ENCODE peak calls at places on chromosomes 1 and 21, in nine cellular contexts. One of them, this sample, is unnamed.

GRCh38 chr21:46226146-46226545 is 2.4 kb downstream of the LSS start:
- DNase-seq in stomach: no peak
- DNase-seq in HCT116: no peak
- DNase-seq in prostate gland: no peak
- DNase-seq in transverse colon: no peak
- DNase-seq in HepG2: no peak
- DNase-seq in breast epithelium: no peak
- DNase-seq in H1: no peak
- DNase-seq in endothelial cell of umbilical vein: no peak
- DNase-seq in this sample: peak

GRCh38 chr1:29757866-29758763 is 521.8 kb downstream of the PTPRU start:
- DNase-seq in HepG2: no peak
- DNase-seq in breast epithelium: peak
- DNase-seq in H1: no peak
- DNase-seq in stomach: no peak
- DNase-seq in HCT116: no peak
- DNase-seq in transverse colon: no peak
- DNase-seq in endothelial cell of umbilical vein: no peak
- DNase-seq in prostate gland: no peak
- DNase-seq in this sample: no peak

GRCh38 chr1:193156826-193157142 is 29.6 kb downstream of the B3GALT2 start:
- DNase-seq in H1: no peak
- DNase-seq in stomach: no peak
- DNase-seq in prostate gland: no peak
- DNase-seq in endothelial cell of umbilical vein: no peak
- DNase-seq in breast epithelium: no peak
- DNase-seq in transverse colon: no peak
- DNase-seq in HepG2: no peak
- DNase-seq in HCT116: no peak
- DNase-seq in this sample: no peak

GRCh38 chr21:44865561-44866280 is 7.8 kb downstream of the PTTG1IP start:
- DNase-seq in endothelial cell of umbilical vein: no peak
- DNase-seq in transverse colon: no peak
- DNase-seq in HCT116: no peak
- DNase-seq in prostate gland: no peak
- DNase-seq in H1: no peak
- DNase-seq in HepG2: no peak
- DNase-seq in stomach: peak
- DNase-seq in breast epithelium: no peak
- DNase-seq in this sample: peak

GRCh38 chr1:201715801-201716741 is 112.9 kb upstream of the IPO9 start:
- DNase-seq in prostate gland: no peak
- DNase-seq in breast epithelium: no peak
- DNase-seq in stomach: no peak
- DNase-seq in HCT116: no peak
- DNase-seq in HepG2: no peak
- DNase-seq in transverse colon: no peak
- DNase-seq in H1: no peak
- DNase-seq in endothelial cell of umbilical vein: no peak
- DNase-seq in this sample: peak

GRCh38 chr1:23559985-23560755 is 869 bp upstream of the ID3 start:
- DNase-seq in prostate gland: no peak
- DNase-seq in HCT116: no peak
- DNase-seq in endothelial cell of umbilical vein: peak
- DNase-seq in transverse colon: no peak
- DNase-seq in stomach: no peak
- DNase-seq in HepG2: no peak
- DNase-seq in breast epithelium: no peak
- DNase-seq in H1: no peak
- DNase-seq in this sample: no peak

GRCh38 chr1:202471246-202471645 is 122.7 kb downstream of the PPP1R12B start:
- DNase-seq in HepG2: no peak
- DNase-seq in stomach: no peak
- DNase-seq in endothelial cell of umbilical vein: no peak
- DNase-seq in transverse colon: no peak
- DNase-seq in H1: no peak
- DNase-seq in HCT116: no peak
- DNase-seq in breast epithelium: no peak
- DNase-seq in prostate gland: no peak
- DNase-seq in this sample: no peak

GRCh38 chr21:34886554-34887385 is 162.3 kb downstream of the RUNX1 start:
- DNase-seq in stomach: no peak
- DNase-seq in HCT116: no peak
- DNase-seq in H1: no peak
- DNase-seq in breast epithelium: no peak
- DNase-seq in prostate gland: no peak
- DNase-seq in endothelial cell of umbilical vein: peak
- DNase-seq in transverse colon: peak
- DNase-seq in HepG2: no peak
- DNase-seq in this sample: peak

GRCh38 chr1:245742891-245743290 is 588.1 kb downstream of the KIF26B start:
- DNase-seq in endothelial cell of umbilical vein: no peak
- DNase-seq in transverse colon: no peak
- DNase-seq in HCT116: no peak
- DNase-seq in HepG2: no peak
- DNase-seq in H1: no peak
- DNase-seq in breast epithelium: no peak
- DNase-seq in prostate gland: no peak
- DNase-seq in stomach: no peak
- DNase-seq in this sample: no peak

DNA sequence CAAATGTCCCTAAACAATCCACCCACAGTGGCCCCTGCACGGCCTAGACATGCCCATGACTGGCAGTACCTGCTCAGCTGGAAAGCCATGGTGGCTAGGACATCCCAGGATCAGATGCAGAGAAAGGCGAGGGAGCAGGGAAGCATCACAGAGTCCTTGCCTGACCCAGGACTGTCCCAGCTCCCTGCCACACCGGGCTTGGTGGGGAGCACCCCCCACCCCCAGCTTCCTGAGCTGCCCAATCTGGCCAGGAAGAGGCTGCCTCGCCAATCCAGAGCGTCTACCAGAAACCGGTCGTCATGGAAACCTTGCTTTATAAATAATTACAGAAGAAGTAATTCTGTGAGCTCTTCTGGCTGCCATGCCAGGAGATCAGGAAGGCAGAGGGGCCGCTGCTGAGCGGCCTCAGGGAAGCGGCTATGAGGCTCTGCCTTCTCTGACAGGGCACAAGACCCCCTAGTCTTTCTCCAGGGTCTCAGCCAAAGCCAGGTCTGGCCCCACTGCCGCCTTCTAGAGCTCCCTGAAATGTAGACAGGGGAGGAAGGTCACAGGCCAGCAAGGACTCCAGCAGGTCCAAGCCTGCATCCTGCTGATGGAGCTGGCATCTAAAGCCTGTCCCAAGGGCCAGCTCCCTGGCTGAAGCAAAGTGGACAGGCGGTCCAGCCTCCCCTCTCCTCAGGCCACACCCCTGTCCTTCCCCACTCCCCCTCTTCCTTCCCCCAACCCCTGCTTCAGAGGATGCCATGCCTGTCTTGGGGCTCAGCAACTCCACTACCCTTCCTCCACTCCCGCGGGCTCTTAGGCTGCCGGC is 34.6 kb downstream of the ACOT7 start:
- DNase-seq in transverse colon: peak
- DNase-seq in prostate gland: no peak
- DNase-seq in HepG2: no peak
- DNase-seq in endothelial cell of umbilical vein: peak
- DNase-seq in H1: no peak
- DNase-seq in breast epithelium: no peak
- DNase-seq in HCT116: no peak
- DNase-seq in stomach: no peak
- DNase-seq in this sample: no peak
- TF ChIP-seq POLR2AphosphoS5 in transverse colon: no peak
- TF ChIP-seq POLR2AphosphoS5 in prostate gland: no peak
- TF ChIP-seq POLR2AphosphoS5 in HepG2: no peak
- TF ChIP-seq POLR2AphosphoS5 in endothelial cell of umbilical vein: no peak
- TF ChIP-seq POLR2AphosphoS5 in H1: no peak
- TF ChIP-seq POLR2AphosphoS5 in breast epithelium: no peak
- TF ChIP-seq POLR2AphosphoS5 in HCT116: no peak
- TF ChIP-seq POLR2AphosphoS5 in stomach: no peak
- TF ChIP-seq POLR2AphosphoS5 in this sample: no peak

DNA sequence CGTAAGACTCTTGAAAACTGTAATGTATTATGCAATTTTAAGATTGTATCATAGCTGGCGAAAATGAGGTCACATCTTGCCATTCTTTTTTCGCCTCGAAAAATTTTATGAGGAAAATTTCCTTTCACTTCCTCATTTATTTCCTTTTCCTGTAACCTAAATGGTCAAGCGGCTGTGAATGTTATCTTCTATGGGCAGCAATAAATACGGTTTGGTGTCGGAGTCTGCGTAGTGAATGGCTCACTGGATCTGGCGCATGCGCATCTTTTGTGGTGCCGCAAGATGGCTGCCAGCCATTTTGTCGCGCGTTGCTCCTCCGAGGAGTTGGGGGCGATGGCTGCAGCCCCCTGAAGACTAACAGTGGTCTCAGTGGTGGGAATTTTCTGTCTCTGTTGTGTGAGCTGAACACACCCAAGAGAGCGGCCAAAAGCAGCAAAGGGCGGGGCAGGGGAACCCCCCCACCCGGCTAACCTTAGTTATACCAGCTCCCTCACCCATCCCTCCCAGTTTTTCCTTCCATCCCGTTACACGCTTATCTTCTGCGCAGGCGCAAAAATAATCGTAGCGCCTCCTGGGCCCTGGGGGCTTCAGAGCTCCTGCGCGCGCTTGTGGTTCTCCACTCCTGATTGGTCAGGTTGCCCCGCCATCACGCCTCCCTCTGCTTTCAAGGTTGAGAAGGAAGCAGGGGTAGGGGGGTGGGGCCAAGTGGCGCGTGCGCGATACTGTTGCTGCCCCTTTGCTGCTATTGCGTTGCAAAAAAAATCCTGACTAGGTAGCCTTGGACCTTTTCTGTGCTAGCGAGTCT is at the start of gene RPRD2:
- DNase-seq in breast epithelium: peak
- DNase-seq in HCT116: peak
- DNase-seq in endothelial cell of umbilical vein: peak
- DNase-seq in stomach: peak
- DNase-seq in H1: peak
- DNase-seq in transverse colon: peak
- DNase-seq in prostate gland: peak
- DNase-seq in HepG2: peak
- DNase-seq in this sample: peak
- TF ChIP-seq POLR2A in breast epithelium: no peak
- TF ChIP-seq POLR2A in HCT116: peak
- TF ChIP-seq POLR2A in endothelial cell of umbilical vein: peak
- TF ChIP-seq POLR2A in stomach: no peak
- TF ChIP-seq POLR2A in H1: peak
- TF ChIP-seq POLR2A in transverse colon: peak
- TF ChIP-seq POLR2A in prostate gland: peak
- TF ChIP-seq POLR2A in HepG2: peak
- TF ChIP-seq POLR2A in this sample: peak

GRCh38 chr1:98565951-98566350 is 95.6 kb upstream of the SNX7 start:
- DNase-seq in H1: no peak
- DNase-seq in HepG2: no peak
- DNase-seq in HCT116: no peak
- DNase-seq in prostate gland: no peak
- DNase-seq in breast epithelium: no peak
- DNase-seq in transverse colon: no peak
- DNase-seq in endothelial cell of umbilical vein: no peak
- DNase-seq in stomach: no peak
- DNase-seq in this sample: no peak
- TF ChIP-seq CTCF in H1: no peak
- TF ChIP-seq CTCF in HepG2: no peak
- TF ChIP-seq CTCF in HCT116: no peak
- TF ChIP-seq CTCF in prostate gland: no peak
- TF ChIP-seq CTCF in breast epithelium: no peak
- TF ChIP-seq CTCF in transverse colon: no peak
- TF ChIP-seq CTCF in endothelial cell of umbilical vein: no peak
- TF ChIP-seq CTCF in stomach: no peak
- TF ChIP-seq CTCF in this sample: no peak

DNA sequence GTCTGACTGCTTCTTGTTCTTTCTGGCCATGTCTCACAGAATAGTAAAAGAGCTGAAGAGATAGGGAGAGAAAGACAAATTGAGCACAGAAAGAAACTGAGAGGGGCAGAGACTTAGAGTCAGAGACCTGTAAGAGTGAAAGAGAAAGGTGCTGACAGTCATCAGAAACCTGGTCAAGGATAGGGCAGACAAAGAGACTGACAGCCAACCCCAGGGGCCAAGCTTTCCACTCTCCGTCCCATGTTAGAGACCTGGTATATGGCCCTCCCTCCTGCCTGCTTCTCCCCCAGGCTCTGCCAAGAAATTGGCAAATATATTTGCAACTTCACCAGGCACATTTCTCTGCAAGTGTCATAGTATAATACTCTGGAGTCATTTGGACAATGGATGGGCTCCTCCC is 64.6 kb downstream of the RHBG start:
- DNase-seq in HCT116: no peak
- DNase-seq in endothelial cell of umbilical vein: no peak
- DNase-seq in prostate gland: no peak
- DNase-seq in HepG2: no peak
- DNase-seq in breast epithelium: no peak
- DNase-seq in stomach: no peak
- DNase-seq in H1: no peak
- DNase-seq in transverse colon: no peak
- DNase-seq in this sample: no peak
- TF ChIP-seq POLR2AphosphoS5 in HCT116: no peak
- TF ChIP-seq POLR2AphosphoS5 in endothelial cell of umbilical vein: no peak
- TF ChIP-seq POLR2AphosphoS5 in prostate gland: no peak
- TF ChIP-seq POLR2AphosphoS5 in HepG2: no peak
- TF ChIP-seq POLR2AphosphoS5 in breast epithelium: no peak
- TF ChIP-seq POLR2AphosphoS5 in stomach: no peak
- TF ChIP-seq POLR2AphosphoS5 in H1: no peak
- TF ChIP-seq POLR2AphosphoS5 in transverse colon: no peak
- TF ChIP-seq POLR2AphosphoS5 in this sample: no peak

DNA sequence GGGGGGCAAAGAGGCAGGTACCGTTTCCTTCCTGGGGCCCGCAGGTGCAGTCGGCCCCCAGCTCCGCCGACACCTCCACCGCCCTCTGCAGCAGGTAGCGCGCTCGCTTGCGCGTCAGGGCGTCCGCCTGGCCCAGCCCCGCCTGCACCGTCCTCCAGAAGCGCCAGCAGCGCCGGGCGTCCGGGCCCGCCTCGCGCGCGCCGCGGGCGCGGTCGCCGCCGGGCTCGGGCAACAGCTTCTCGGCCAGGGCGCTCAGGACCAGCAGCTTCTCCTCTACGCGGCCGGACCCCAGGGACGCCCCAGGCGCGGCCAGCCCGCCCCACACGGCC is 863 bp downstream of the TARBP1 start:
- DNase-seq in endothelial cell of umbilical vein: no peak
- DNase-seq in HCT116: no peak
- DNase-seq in prostate gland: peak
- DNase-seq in transverse colon: peak
- DNase-seq in breast epithelium: no peak
- DNase-seq in HepG2: peak
- DNase-seq in stomach: peak
- DNase-seq in H1: no peak
- DNase-seq in this sample: no peak
- TF ChIP-seq POLR2A in endothelial cell of umbilical vein: peak
- TF ChIP-seq POLR2A in HCT116: peak
- TF ChIP-seq POLR2A in prostate gland: no peak
- TF ChIP-seq POLR2A in transverse colon: peak
- TF ChIP-seq POLR2A in breast epithelium: no peak
- TF ChIP-seq POLR2A in HepG2: peak
- TF ChIP-seq POLR2A in stomach: no peak
- TF ChIP-seq POLR2A in H1: peak
- TF ChIP-seq POLR2A in this sample: no peak